ENCODE peak calls at places on chromosomes 11 and 22, in four cellular contexts. L, I, T and D are unnamed samples. For H3K4me1, the result is how much of the 10 kb centered on the place peaks cover.

GRCh38 chr11:129410561-129410960 is 34.9 kb downstream of the BARX2 start:
- DNase-seq in L (no peak), I (no peak), T (no peak), D (no peak)

GRCh38 chr22:32444068-32444467 is 20.2 kb downstream of the BPIFC start:
- DNase-seq in L (peak), I (no peak), T (no peak), D (peak)

GRCh38 chr11:108518581-108518980 is 20.4 kb upstream of the POGLUT3 start:
- DNase-seq in L (no peak), I (no peak), T (no peak), D (no peak)

GRCh38 chr11:2771758-2772466 is 72.1 kb upstream of the KCNQ1OT1 start:
- DNase-seq in L (no peak), I (peak), T (no peak), D (no peak)

GRCh38 chr22:45242778-45243191 is 2.1 kb upstream of the KIAA0930 start:
- DNase-seq in L (no peak), I (no peak), T (no peak), D (peak)

GRCh38 chr11:17743808-17744119 is 9.2 kb downstream of the KCNC1 start:
- DNase-seq in L (no peak), I (peak), T (no peak), D (no peak)

GRCh38 chr11:94728541-94728940 is 39.6 kb upstream of the AMOTL1 start:
- DNase-seq in L (no peak), I (no peak), T (no peak), D (no peak)

GRCh38 chr11:130891326-130891725 is 25.0 kb downstream of the SNX19 start:
- DNase-seq in L (no peak), I (no peak), T (no peak), D (no peak)

GRCh38 chr22:29330753-29331152 is 15.3 kb upstream of the RASL10A start:
- DNase-seq in L (no peak), I (peak), T (no peak), D (no peak)

GRCh38 chr22:24088796-24089195 is 77.7 kb downstream of the CABIN1 start:
- DNase-seq in L (no peak), I (peak), T (no peak), D (peak)

GRCh38 chr11:122115520-122116343 is at the start of gene BLID:
- DNase-seq in L (no peak), I (peak), T (no peak), D (peak)

GRCh38 chr11:42299780-42300179 is 840.3 kb upstream of the LRRC4C start:
- DNase-seq in L (no peak), I (no peak), T (no peak), D (no peak)

GRCh38 chr11:60987577-60988277 is 16.2 kb downstream of the CD6 start:
- DNase-seq in L (no peak), I (no peak), T (no peak), D (no peak)

GRCh38 chr11:61541568-61541967 is 33.0 kb downstream of the LRRC10B start:
- DNase-seq in L (peak), I (no peak), T (no peak), D (peak)

GRCh38 chr22:49845241-49845640 is 8.4 kb upstream of the ZBED4 start:
- DNase-seq in L (no peak), I (no peak), T (no peak), D (no peak)

GRCh38 chr11:73267122-73267846 is 4.9 kb upstream of the P2RY6 start:
- DNase-seq in L (no peak), I (no peak), T (no peak), D (no peak)

GRCh38 chr11:75557649-75558494 is 4.2 kb upstream of the SERPINH1 start:
- DNase-seq in L (no peak), I (peak), T (no peak), D (no peak)

GRCh38 chr11:32472226-32472625 is 36.9 kb upstream of the WT1 start:
- DNase-seq in L (no peak), I (no peak), T (no peak), D (no peak)

GRCh38 chr22:43159484-43160178 is 8.3 kb downstream of the TSPO start:
- DNase-seq in L (peak), I (no peak), T (no peak), D (peak)

GRCh38 chr22:44916281-44917231 is 93.2 kb downstream of the PHF21B start:
- DNase-seq in L (no peak), I (peak), T (no peak), D (no peak)

GRCh38 chr11:66100272-66101037 is 30.4 kb downstream of the PACS1 start:
- DNase-seq in L (no peak), I (peak), T (peak), D (peak)

GRCh38 chr11:27253200-27253599 is 109.8 kb downstream of the CCDC34 start:
- DNase-seq in L (no peak), I (no peak), T (no peak), D (no peak)

GRCh38 chr11:27254744-27255446 is 108.1 kb downstream of the CCDC34 start:
- DNase-seq in L (no peak), I (no peak), T (no peak), D (no peak)

GRCh38 chr11:27250867-27251266 is 112.1 kb downstream of the CCDC34 start:
- DNase-seq in L (no peak), I (no peak), T (no peak), D (no peak)

GRCh38 chr11:27255447-27255828 is 107.6 kb downstream of the CCDC34 start:
- DNase-seq in L (no peak), I (no peak), T (no peak), D (no peak)
- H3K4me3 ChIP-seq in L (no peak), I (no peak), T (no peak), D (no peak)

DNA sequence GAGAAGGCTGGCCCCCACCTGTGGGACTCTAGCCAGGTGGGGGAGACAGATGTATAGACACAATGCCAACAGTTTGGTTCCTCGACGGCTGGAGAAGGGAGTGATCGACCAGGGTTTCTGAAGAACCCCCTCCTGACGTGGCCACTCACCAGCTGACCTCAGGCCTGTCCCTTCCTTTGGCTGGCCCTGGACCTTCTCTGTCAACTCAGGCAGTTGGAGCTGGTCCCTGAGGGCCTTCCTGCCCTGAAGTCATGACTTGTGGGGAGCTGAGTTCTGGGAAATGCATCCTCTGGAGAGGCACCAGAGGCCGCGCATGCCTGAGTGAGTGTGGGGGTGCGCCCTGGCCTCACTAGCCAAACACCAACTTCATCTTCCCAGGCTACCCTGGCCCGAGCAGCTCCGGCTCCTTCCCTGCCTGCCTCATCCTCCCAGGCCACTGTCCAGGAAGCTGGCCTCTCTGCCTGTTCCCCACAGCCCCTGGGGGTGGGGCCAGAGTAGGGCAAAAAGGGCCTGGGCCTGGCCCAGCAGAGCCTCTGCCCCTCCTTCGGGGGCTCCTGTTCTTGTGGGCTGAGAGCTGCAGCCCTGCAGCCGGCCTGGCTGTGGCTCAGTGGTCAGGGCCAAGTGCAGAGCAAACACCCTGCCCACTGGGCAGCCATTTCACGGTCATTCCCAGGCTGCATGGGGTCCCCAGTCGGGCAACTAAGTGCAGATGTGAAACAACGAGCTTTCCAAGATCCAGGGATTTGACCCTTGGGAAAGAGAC is 23.6 kb downstream of the TXN2 start:
- DNase-seq in L (no peak), I (peak), T (no peak), D (no peak)
- H3K4me1 ChIP-seq in L (under half), I (under half), T (under half), D (under half)

GRCh38 chr22:20438066-20438677 is 547 bp upstream of the SCARF2 start:
- DNase-seq in L (no peak), I (peak), T (no peak), D (peak)
- H3K4me3 ChIP-seq in L (no peak), I (peak), T (peak), D (peak)

GRCh38 chr22:38698407-38699094 is 2.2 kb downstream of the JOSD1 start:
- DNase-seq in L (no peak), I (peak), T (no peak), D (no peak)
- H3K4me1 ChIP-seq in L (under half), I (half or more), T (half or more), D (under half)